ENCODE peak calls at places on chromosomes 2 and 18, in seven cellular contexts. One of them, this sample, is unnamed.

GRCh38 chr2:200383380-200384110 is 77.1 kb downstream of the SPATS2L start:
- DNase-seq in T-helper 2 cell: peak
- DNase-seq in bronchial epithelial cell: peak
- DNase-seq in activated T-cell treated with anti-CD3 and anti-CD28 coated beads for 1 hour: no peak
- DNase-seq in A172: peak
- DNase-seq in heart left ventricle: no peak
- DNase-seq in left ventricle myocardium superior: no peak
- DNase-seq in this sample: peak

GRCh38 chr2:54577035-54577434 is 120.9 kb downstream of the SPTBN1 start:
- DNase-seq in T-helper 2 cell: no peak
- DNase-seq in bronchial epithelial cell: no peak
- DNase-seq in activated T-cell treated with anti-CD3 and anti-CD28 coated beads for 1 hour: no peak
- DNase-seq in A172: peak
- DNase-seq in heart left ventricle: peak
- DNase-seq in left ventricle myocardium superior: peak
- DNase-seq in this sample: peak

GRCh38 chr2:207333599-207334308 is 168.0 kb upstream of the KLF7 start:
- DNase-seq in T-helper 2 cell: no peak
- DNase-seq in bronchial epithelial cell: peak
- DNase-seq in activated T-cell treated with anti-CD3 and anti-CD28 coated beads for 1 hour: no peak
- DNase-seq in A172: peak
- DNase-seq in heart left ventricle: no peak
- DNase-seq in left ventricle myocardium superior: no peak
- DNase-seq in this sample: no peak

GRCh38 chr2:219987830-219988229 is 360.4 kb downstream of the SLC4A3 start:
- DNase-seq in T-helper 2 cell: no peak
- DNase-seq in bronchial epithelial cell: peak
- DNase-seq in activated T-cell treated with anti-CD3 and anti-CD28 coated beads for 1 hour: no peak
- DNase-seq in A172: peak
- DNase-seq in heart left ventricle: no peak
- DNase-seq in left ventricle myocardium superior: no peak
- DNase-seq in this sample: no peak

GRCh38 chr2:221822416-221822815 is 250.3 kb upstream of the EPHA4 start:
- DNase-seq in T-helper 2 cell: no peak
- DNase-seq in bronchial epithelial cell: no peak
- DNase-seq in activated T-cell treated with anti-CD3 and anti-CD28 coated beads for 1 hour: no peak
- DNase-seq in A172: no peak
- DNase-seq in heart left ventricle: no peak
- DNase-seq in left ventricle myocardium superior: no peak
- DNase-seq in this sample: no peak

GRCh38 chr18:11821643-11822237 is 29.5 kb upstream of the CHMP1B start:
- DNase-seq in T-helper 2 cell: no peak
- DNase-seq in bronchial epithelial cell: no peak
- DNase-seq in activated T-cell treated with anti-CD3 and anti-CD28 coated beads for 1 hour: no peak
- DNase-seq in A172: no peak
- DNase-seq in heart left ventricle: no peak
- DNase-seq in left ventricle myocardium superior: no peak
- DNase-seq in this sample: no peak

GRCh38 chr2:30234180-30234971 is 3.0 kb downstream of the LBH start:
- DNase-seq in T-helper 2 cell: peak
- DNase-seq in bronchial epithelial cell: peak
- DNase-seq in activated T-cell treated with anti-CD3 and anti-CD28 coated beads for 1 hour: peak
- DNase-seq in A172: peak
- DNase-seq in heart left ventricle: no peak
- DNase-seq in left ventricle myocardium superior: no peak
- DNase-seq in this sample: no peak

GRCh38 chr2:240462704-240463273 is 27.3 kb downstream of the GPC1 start:
- DNase-seq in T-helper 2 cell: no peak
- DNase-seq in bronchial epithelial cell: no peak
- DNase-seq in activated T-cell treated with anti-CD3 and anti-CD28 coated beads for 1 hour: no peak
- DNase-seq in A172: no peak
- DNase-seq in heart left ventricle: no peak
- DNase-seq in left ventricle myocardium superior: peak
- DNase-seq in this sample: no peak

GRCh38 chr2:149394864-149395263 is 64.5 kb downstream of the LYPD6 start:
- DNase-seq in T-helper 2 cell: no peak
- DNase-seq in bronchial epithelial cell: peak
- DNase-seq in activated T-cell treated with anti-CD3 and anti-CD28 coated beads for 1 hour: no peak
- DNase-seq in A172: peak
- DNase-seq in heart left ventricle: no peak
- DNase-seq in left ventricle myocardium superior: no peak
- DNase-seq in this sample: no peak

GRCh38 chr18:22713511-22713910 is 219.6 kb upstream of the RBBP8 start:
- DNase-seq in T-helper 2 cell: no peak
- DNase-seq in bronchial epithelial cell: no peak
- DNase-seq in activated T-cell treated with anti-CD3 and anti-CD28 coated beads for 1 hour: no peak
- DNase-seq in A172: no peak
- DNase-seq in heart left ventricle: no peak
- DNase-seq in left ventricle myocardium superior: no peak
- DNase-seq in this sample: no peak

GRCh38 chr2:109330056-109330455 is 201.1 kb downstream of the SH3RF3 start:
- DNase-seq in T-helper 2 cell: no peak
- DNase-seq in bronchial epithelial cell: peak
- DNase-seq in activated T-cell treated with anti-CD3 and anti-CD28 coated beads for 1 hour: no peak
- DNase-seq in A172: no peak
- DNase-seq in heart left ventricle: no peak
- DNase-seq in left ventricle myocardium superior: no peak
- DNase-seq in this sample: no peak

GRCh38 chr2:109448946-109449788 is 164.6 kb downstream of the SEPTIN10 start:
- DNase-seq in T-helper 2 cell: no peak
- DNase-seq in bronchial epithelial cell: peak
- DNase-seq in activated T-cell treated with anti-CD3 and anti-CD28 coated beads for 1 hour: no peak
- DNase-seq in A172: peak
- DNase-seq in heart left ventricle: peak
- DNase-seq in left ventricle myocardium superior: peak
- DNase-seq in this sample: peak

This sample was measured in small intestine.